ENCODE peak calls at places on chromosomes 7 and 10, in nine cellular contexts. U, C, Q, M, F, T, G, D and L are unnamed samples.

GRCh38 chr7:27973625-27974024 is 207.0 kb downstream of the JAZF1 start:
- DNase-seq in Q (no peak), M (no peak), F (no peak), D (no peak), U (no peak), T (no peak), G (no peak), C (no peak), L (no peak)

GRCh38 chr10:129815898-129816665 is 148.0 kb downstream of the EBF3 start:
- DNase-seq in U (no peak), F (no peak), D (no peak), T (no peak), G (no peak), M (no peak), C (no peak), Q (no peak), L (no peak)

GRCh38 chr10:119896061-119896655 is 3.6 kb downstream of the SEC23IP start:
- DNase-seq in C (no peak), M (no peak), Q (peak), D (no peak), G (no peak), U (peak), F (peak), T (peak), L (no peak)

GRCh38 chr10:22908837-22909236 is 19.0 kb upstream of the ARMC3 start:
- DNase-seq in M (no peak), Q (no peak), F (no peak), D (no peak), C (no peak), T (no peak), U (no peak), G (no peak), L (no peak)

GRCh38 chr7:118239014-118239413 is 14.5 kb downstream of the ANKRD7 start:
- DNase-seq in U (no peak), T (no peak), F (no peak), Q (no peak), C (no peak), M (no peak), G (no peak), D (no peak), L (no peak)

GRCh38 chr10:116241642-116242405 is 31.2 kb downstream of the GFRA1 start:
- DNase-seq in T (no peak), C (no peak), D (no peak), Q (peak), F (no peak), U (no peak), M (no peak), G (no peak), L (no peak)

GRCh38 chr10:90930070-90930837 is 9.4 kb upstream of the ANKRD1 start:
- DNase-seq in D (peak), F (peak), Q (no peak), M (peak), C (no peak), T (peak), U (peak), G (no peak), L (no peak)

GRCh38 chr10:21355591-21356011 is 169.9 kb downstream of the SKIDA1 start:
- DNase-seq in T (peak), F (no peak), Q (no peak), M (no peak), G (no peak), D (peak), U (peak), C (no peak), L (no peak)

GRCh38 chr7:94314526-94314925 is 80.2 kb upstream of the COL1A2 start:
- DNase-seq in G (no peak), F (no peak), M (no peak), U (no peak), Q (no peak), T (no peak), D (no peak), C (peak), L (no peak)

GRCh38 chr10:12321641-12322040 is 27.7 kb upstream of the CAMK1D start:
- DNase-seq in D (no peak), Q (no peak), T (no peak), G (no peak), M (no peak), U (no peak), F (no peak), C (no peak), L (no peak)

GRCh38 chr10:24333736-24334135 is 124.8 kb downstream of the KIAA1217 start:
- DNase-seq in C (no peak), T (peak), G (no peak), U (peak), D (no peak), F (no peak), Q (no peak), M (no peak), L (no peak)

GRCh38 chr10:34884272-34884952 is 69.3 kb upstream of the PARD3 start:
- DNase-seq in M (no peak), U (no peak), Q (no peak), C (no peak), D (no peak), G (no peak), T (no peak), F (no peak), L (no peak)

GRCh38 chr7:20798694-20799121 is 12.0 kb upstream of the SP8 start:
- DNase-seq in C (peak), F (peak), G (no peak), T (no peak), D (no peak), U (no peak), Q (no peak), M (no peak), L (no peak)

GRCh38 chr7:94710256-94710655 is 54.3 kb upstream of the SGCE start:
- DNase-seq in T (peak), Q (no peak), G (no peak), D (no peak), M (no peak), F (no peak), U (no peak), C (no peak), L (no peak)

GRCh38 chr7:44223362-44224114 is 22.8 kb downstream of the YKT6 start:
- DNase-seq in T (no peak), Q (no peak), G (no peak), C (peak), F (peak), U (no peak), D (no peak), M (no peak), L (no peak)

GRCh38 chr10:114343623-114344306 is 60.5 kb downstream of the AFAP1L2 start:
- DNase-seq in T (no peak), Q (no peak), U (no peak), D (no peak), G (no peak), M (no peak), F (no peak), C (peak), L (no peak)

GRCh38 chr7:101858437-101859385 is 41.3 kb downstream of the CUX1 start:
- DNase-seq in D (no peak), G (no peak), U (no peak), T (no peak), C (no peak), M (no peak), F (no peak), Q (no peak), L (no peak)

GRCh38 chr7:30772984-30773383 is 1.8 kb downstream of the MINDY4 start:
- DNase-seq in Q (no peak), M (no peak), C (no peak), U (no peak), F (no peak), G (no peak), T (no peak), D (no peak), L (no peak)